ENCODE peak calls at places on chromosomes 3 and 15, in five cellular contexts. D is neuronal stem cell, Q is H1, X is H9, R is IMR-90. C is an unnamed sample.

GRCh38 chr3:111592941-111593340 is 2.2 kb downstream of the ZBED2 start:
- DNase-seq in D (no peak), R (no peak), Q (no peak), X (no peak), C (no peak)

GRCh38 chr3:130968231-130968630 is 58.4 kb downstream of the ASTE1 start:
- DNase-seq in Q (no peak), R (peak; percentile 77), D (no peak), X (no peak), C (peak; percentile 44)

GRCh38 chr3:145865329-145865904 is 295.6 kb downstream of the PLOD2 start:
- DNase-seq in X (no peak), D (no peak), R (no peak), Q (no peak), C (no peak)

GRCh38 chr3:20905210-20905805 is 719.3 kb upstream of the SGO1 start:
- DNase-seq in R (no peak), Q (no peak), X (no peak), D (no peak), C (peak; percentile 57)

GRCh38 chr3:197792019-197792647 is 1.1 kb downstream of the LRCH3 start:
- DNase-seq in R (no peak), X (no peak), Q (no peak), D (no peak), C (peak; percentile 14)

GRCh38 chr3:178352300-178353021 is 183.8 kb upstream of the KCNMB2 start:
- DNase-seq in R (peak; percentile 86), X (no peak), D (peak; percentile 27), Q (peak; percentile 13), C (peak; percentile 92)

GRCh38 chr15:48076454-48076853 is 44.3 kb upstream of the SLC24A5 start:
- DNase-seq in D (no peak), R (no peak), Q (no peak), X (no peak), C (no peak)

GRCh38 chr15:51647128-51647562 is 24.6 kb upstream of the DMXL2 start:
- DNase-seq in R (peak; percentile 43), Q (no peak), D (no peak), X (no peak), C (no peak)

GRCh38 chr3:115525726-115526125 is 97.6 kb upstream of the GAP43 start:
- DNase-seq in Q (no peak), R (no peak), X (no peak), D (no peak), C (no peak)

GRCh38 chr3:119601154-119601553 is 3.5 kb downstream of the PLA1A start:
- DNase-seq in Q (no peak), D (no peak), X (no peak), R (no peak), C (no peak)

GRCh38 chr3:159266779-159267178 is 464.9 kb downstream of the MFSD1 start:
- DNase-seq in D (peak; percentile 59), R (peak; percentile 6), Q (peak; percentile 17), X (peak; percentile 75), C (peak; percentile 83)

GRCh38 chr15:101054991-101055390 is 135.8 kb downstream of the LRRK1 start:
- DNase-seq in X (no peak), Q (no peak), D (no peak), R (no peak), C (no peak)

GRCh38 chr3:94965867-94966471 is 903.1 kb downstream of the NSUN3 start:
- DNase-seq in R (no peak), X (no peak), D (no peak), Q (no peak), C (no peak)

GRCh38 chr3:107985496-107985895 is 105.3 kb downstream of the CD47 start:
- DNase-seq in R (no peak), Q (no peak), X (no peak), D (no peak), C (no peak)
- H2AK5ac ChIP-seq in R (no peak overlapping the region), Q (no peak overlapping the region), X (no peak overlapping the region), D (no peak overlapping the region), C (no peak overlapping the region)

DNA sequence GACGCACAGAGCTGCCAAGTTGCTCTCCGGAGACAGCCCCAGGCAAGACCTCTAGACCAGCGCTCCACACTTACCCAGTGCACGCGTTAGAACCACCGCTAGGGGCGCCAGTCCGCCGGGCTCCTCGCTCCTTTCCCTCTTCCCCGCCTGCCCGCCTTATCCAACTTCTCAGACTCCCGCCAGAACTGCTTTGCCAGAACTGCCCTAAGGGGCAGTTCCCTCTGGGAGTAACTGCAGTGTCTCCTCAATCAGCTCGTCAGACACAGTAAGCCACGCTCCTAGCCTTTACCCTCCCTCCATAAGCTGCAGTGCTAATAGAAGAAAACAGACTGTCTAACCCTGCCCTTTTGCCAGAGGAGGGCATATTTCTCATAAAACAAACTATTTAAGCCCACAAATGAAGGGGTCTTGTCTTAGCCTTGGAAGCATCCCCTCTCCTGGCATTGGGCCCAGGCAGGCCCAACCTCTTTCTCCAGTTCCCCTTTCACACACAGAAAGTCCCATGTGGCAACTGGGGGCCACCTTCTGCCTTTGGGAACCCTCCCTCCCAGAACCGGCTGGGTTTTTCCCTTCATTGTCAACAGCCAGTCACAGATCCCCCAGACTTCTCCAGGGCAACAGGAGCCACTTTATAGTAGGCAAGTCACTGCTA is 3.7 kb downstream of the BMF start:
- DNase-seq in X (peak; percentile 96), D (no peak), Q (no peak), R (peak; percentile 79), C (peak; percentile 97)
- H3K79me1 ChIP-seq in X (no peaks in the 10 kb centered on the region), D (no peaks in the 10 kb centered on the region), Q (no peaks in the 10 kb centered on the region), R (peaks cover 80% of the 10 kb centered on the region), C (peaks cover 2% of the 10 kb centered on the region)

DNA sequence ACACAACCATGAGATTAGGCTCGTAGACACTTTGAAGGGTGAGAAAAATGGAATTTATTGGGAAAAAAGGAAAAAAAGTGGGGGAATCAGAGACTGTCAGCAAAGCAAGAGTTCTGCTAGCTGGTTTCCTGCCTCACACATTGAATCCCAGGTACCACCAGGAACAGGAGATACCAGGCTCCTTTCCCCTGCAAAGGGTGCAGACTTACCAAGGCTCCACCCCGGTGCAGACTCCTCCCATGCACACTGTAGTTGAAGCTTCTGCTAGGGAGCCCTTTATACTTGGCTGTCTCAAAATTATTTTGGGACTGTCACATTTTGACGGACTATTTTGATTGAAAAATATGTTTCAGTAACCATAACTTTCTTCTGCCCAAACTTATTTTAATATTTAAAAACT is 819.9 kb upstream of the GBE1 start:
- DNase-seq in Q (no peak), X (no peak), R (no peak), D (no peak), C (peak; percentile 13)
- H2AK5ac ChIP-seq in Q (no peak overlapping the region), X (no peak overlapping the region), R (no peak overlapping the region), D (no peak overlapping the region), C (no peak overlapping the region)

DNA sequence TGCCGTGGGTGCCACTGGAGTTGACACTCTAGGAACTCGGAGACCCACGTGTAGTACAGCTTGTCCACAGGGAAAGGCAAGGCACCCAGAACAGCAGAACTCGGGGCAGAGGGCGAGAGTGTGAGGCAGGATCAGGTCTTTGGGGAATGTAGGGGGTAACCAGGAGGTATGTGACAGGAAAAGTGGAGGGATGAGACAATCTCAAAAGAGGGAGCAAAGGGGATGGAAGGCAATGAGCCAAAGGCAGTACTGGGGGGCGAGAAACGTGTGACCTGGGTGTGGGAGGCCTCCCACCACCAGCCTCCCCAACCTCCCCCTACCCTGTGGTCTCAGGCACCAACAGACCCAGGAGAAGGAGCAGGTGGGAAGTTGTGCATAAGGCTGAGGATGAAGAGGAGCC is 48.9 kb downstream of the UMPS start:
- DNase-seq in R (no peak), Q (no peak), D (no peak), X (no peak), C (no peak)
- H3K79me1 ChIP-seq in R (peaks cover 86% of the 10 kb centered on the region), Q (no peaks in the 10 kb centered on the region), D (peaks cover 6% of the 10 kb centered on the region), X (peaks cover 3% of the 10 kb centered on the region), C (peaks cover 31% of the 10 kb centered on the region)

DNA sequence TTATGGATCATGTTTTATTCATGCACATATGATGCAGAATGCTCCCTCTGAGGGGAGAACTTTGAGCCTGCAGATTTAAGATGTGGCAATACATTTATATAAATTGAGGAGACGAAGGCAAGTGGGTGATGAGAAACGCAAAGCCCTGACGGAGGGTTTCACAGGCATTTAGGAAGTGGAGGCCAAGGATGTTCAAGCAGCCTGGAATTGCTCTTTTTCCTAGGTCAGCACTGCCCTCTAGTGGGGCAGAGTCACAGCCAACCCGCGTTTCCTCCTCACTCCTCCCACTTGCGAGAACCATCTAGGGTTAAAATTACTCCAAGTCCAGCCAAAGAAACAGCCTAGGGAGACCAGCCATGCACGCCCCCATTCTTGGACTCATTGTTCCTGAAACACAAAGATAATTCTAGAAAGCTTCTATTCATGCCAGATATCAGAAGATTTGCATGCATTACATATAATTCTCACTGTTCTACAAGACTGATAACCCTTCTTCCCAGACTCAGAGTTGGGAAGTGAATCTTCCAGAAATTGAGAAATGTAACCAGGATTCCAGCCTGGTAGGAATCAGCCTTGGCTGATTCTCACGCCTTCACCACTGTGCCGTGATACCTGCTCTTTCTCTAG is 228.8 kb downstream of the SLCO3A1 start:
- DNase-seq in X (peak; percentile 74), R (peak; percentile 73), Q (peak; percentile 62), D (peak; percentile 69), C (peak; percentile 81)
- H2AK5ac ChIP-seq in X (no peak overlapping the region), R (no peak overlapping the region), Q (no peak overlapping the region), D (no peak overlapping the region), C (no peak overlapping the region)

GRCh38 chr3:49465269-49466034 is 4.6 kb upstream of the DAG1 start:
- DNase-seq in X (no peak), D (no peak), Q (no peak), R (no peak), C (peak; percentile 70)
- H3K79me1 ChIP-seq in X (no peaks in the 10 kb centered on the region), D (no peaks in the 10 kb centered on the region), Q (no peaks in the 10 kb centered on the region), R (no peaks in the 10 kb centered on the region), C (no peaks in the 10 kb centered on the region)

DNA sequence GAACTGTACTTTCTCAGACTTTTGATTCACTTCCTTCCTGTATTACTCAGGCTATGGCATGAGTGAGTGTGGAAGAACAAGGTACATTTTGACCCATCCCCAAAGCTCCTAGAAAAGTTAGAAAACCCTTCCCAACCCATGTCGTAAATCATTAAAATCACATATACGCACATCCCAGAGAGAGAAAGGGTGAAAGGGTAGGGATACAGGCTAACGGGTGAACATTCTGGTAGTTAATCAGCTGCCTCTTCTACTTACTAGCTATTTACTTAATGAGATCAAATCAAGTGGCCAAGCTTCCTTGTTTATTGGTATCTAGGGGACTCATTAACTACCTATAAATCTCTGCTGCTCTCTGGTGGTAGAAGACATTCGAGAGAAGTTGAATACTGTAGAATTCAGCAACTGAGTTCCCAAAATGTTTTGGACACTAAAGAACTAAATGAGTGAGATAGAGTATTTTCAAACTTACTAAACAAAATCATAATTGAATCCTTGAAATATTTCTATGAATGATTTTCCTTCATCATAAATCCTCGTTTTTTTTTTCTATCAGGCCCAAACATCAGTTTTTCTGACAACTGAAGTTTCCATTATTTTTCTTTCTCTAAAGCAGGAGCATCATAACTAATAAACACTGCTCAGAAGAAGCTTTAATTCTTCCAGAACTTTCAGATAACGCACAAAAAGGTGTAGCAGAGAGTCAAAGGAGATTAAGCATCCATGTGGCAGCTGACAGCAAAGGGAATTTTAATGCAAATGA is 124.2 kb downstream of the IMPG2 start:
- DNase-seq in X (no peak), D (peak; percentile 40), Q (no peak), R (peak; percentile 72), C (peak; percentile 78)
- H2AK5ac ChIP-seq in X (no peak overlapping the region), D (no peak overlapping the region), Q (no peak overlapping the region), R (no peak overlapping the region), C (no peak overlapping the region)

GRCh38 chr3:134368751-134369105 is 5.5 kb downstream of the AMOTL2 start:
- DNase-seq in D (no peak), X (peak; percentile 22), Q (no peak), R (no peak), C (no peak)
- H3K79me1 ChIP-seq in D (peaks cover 12% of the 10 kb centered on the region), X (peaks cover 3% of the 10 kb centered on the region), Q (peaks cover 7% of the 10 kb centered on the region), R (peaks cover 61% of the 10 kb centered on the region), C (peaks cover 9% of the 10 kb centered on the region)

C was measured in mesendoderm.